ENCODE peak calls at places on chromosome 18, in four cellular contexts. R is GM12891, P is NCI-H1436, N is progenitor cell of endocrine pancreas. B is an unnamed sample.

GRCh38 chr18:25661836-25662235 is 309.9 kb upstream of the ZNF521 start:
- DNase-seq in P (no peak), N (no peak), R (no peak), B (no peak)

GRCh38 chr18:68461635-68462034 is 253.3 kb downstream of the TMX3 start:
- DNase-seq in N (no peak), R (no peak), P (no peak), B (no peak)

GRCh38 chr18:8468911-8469310 is 140.3 kb upstream of the RAB12 start:
- DNase-seq in N (no peak), R (no peak), P (no peak), B (no peak)

GRCh38 chr18:25853716-25854465 is 236.5 kb downstream of the SS18 start:
- DNase-seq in R (no peak), N (no peak), P (no peak), B (no peak)

GRCh38 chr18:46366977-46367376 is 262.8 kb downstream of the HAUS1 start:
- DNase-seq in R (no peak), N (no peak), P (no peak), B (no peak)

GRCh38 chr18:69588301-69588700 is 187.6 kb downstream of the DOK6 start:
- DNase-seq in R (no peak), N (no peak), P (no peak), B (no peak)

GRCh38 chr18:7923105-7923504 is 356.0 kb downstream of the PTPRM start:
- DNase-seq in N (no peak), R (no peak), P (no peak), B (no peak)

GRCh38 chr18:77062518-77063003 is 70.0 kb downstream of the MBP start:
- DNase-seq in N (no peak), P (no peak), R (no peak), B (peak)

GRCh38 chr18:36771246-36771645 is 57.6 kb downstream of the TPGS2 start:
- DNase-seq in P (no peak), N (no peak), R (no peak), B (no peak)

GRCh38 chr18:60568211-60568610 is 195.6 kb upstream of the MC4R start:
- DNase-seq in R (no peak), P (no peak), N (no peak), B (no peak)

GRCh38 chr18:46625069-46625468 is 32.0 kb downstream of the LOXHD1 start:
- DNase-seq in P (no peak), R (no peak), N (no peak), B (no peak)

GRCh38 chr18:24014986-24015896 is 687 bp downstream of the TTC39C start:
- DNase-seq in R (no peak), N (no peak), P (peak), B (peak)

GRCh38 chr18:66607632-66608031 is 3.7 kb upstream of the CDH19 start:
- DNase-seq in R (no peak), P (no peak), N (no peak), B (no peak)

GRCh38 chr18:63848159-63848558 is 39.3 kb upstream of the SERPINB2 start:
- DNase-seq in R (no peak), P (peak), N (no peak), B (no peak)

GRCh38 chr18:61901334-61901986 is 8.7 kb upstream of the RNF152 start:
- DNase-seq in R (peak), P (peak), N (peak), B (peak)

B was measured in naive B cell.